ENCODE peak calls at places on chromosomes 12 and 14, in four cellular contexts. G is H1, E is GM12878, Y is K562. T is an unnamed sample.

GRCh38 chr14:51527073-51527472 is 124.6 kb upstream of the FRMD6 start:
- DNase-seq in G (no peak), E (no peak), Y (no peak), T (no peak)

GRCh38 chr14:30375280-30375892 is 183.6 kb upstream of the G2E3 start:
- DNase-seq in G (peak), E (no peak), Y (peak), T (peak)

GRCh38 chr12:128961957-128962356 is 108.7 kb downstream of the GLT1D1 start:
- DNase-seq in G (no peak), E (no peak), Y (no peak), T (no peak)

GRCh38 chr12:98002887-98003493 is 512.4 kb upstream of the TMPO start:
- DNase-seq in G (peak), E (no peak), Y (peak), T (peak)

GRCh38 chr14:29529418-29529817 is 398.2 kb downstream of the PRKD1 start:
- DNase-seq in G (no peak), E (no peak), Y (peak), T (no peak)

GRCh38 chr12:129028824-129029223 is 175.5 kb downstream of the GLT1D1 start:
- DNase-seq in G (no peak), E (no peak), Y (no peak), T (no peak)

GRCh38 chr12:75550401-75550851 is 39.0 kb upstream of the KRR1 start:
- DNase-seq in G (no peak), E (no peak), Y (no peak), T (no peak)

GRCh38 chr14:85471156-85471555 is 58.8 kb upstream of the FLRT2 start:
- DNase-seq in G (no peak), E (no peak), Y (no peak), T (no peak)

GRCh38 chr14:95922080-95922479 is 45.4 kb downstream of the TUNAR start:
- DNase-seq in G (no peak), E (no peak), Y (no peak), T (no peak)
- TF ChIP-seq EGR1 in G (no peak), E (no peak), Y (no peak), T (no peak)

GRCh38 chr14:50395448-50395847 is 1.2 kb downstream of the CDKL1 start:
- DNase-seq in G (no peak), E (no peak), Y (peak), T (no peak)
- TF ChIP-seq EGR1 in G (no peak), E (no peak), Y (no peak), T (no peak)

GRCh38 chr14:104855532-104856090 is 9.5 kb upstream of the CEP170B start:
- DNase-seq in G (no peak), E (no peak), Y (no peak), T (no peak)

GRCh38 chr14:104859900-104860299 is 5.2 kb upstream of the CEP170B start:
- DNase-seq in G (no peak), E (no peak), Y (no peak), T (no peak)

GRCh38 chr14:104858811-104859426 is 6.1 kb upstream of the CEP170B start:
- DNase-seq in G (no peak), E (no peak), Y (no peak), T (no peak)

GRCh38 chr14:104856157-104856868 is 8.8 kb upstream of the CEP170B start:
- DNase-seq in G (no peak), E (no peak), Y (no peak), T (no peak)

GRCh38 chr14:104856869-104857860 is 7.9 kb upstream of the CEP170B start:
- DNase-seq in G (no peak), E (no peak), Y (no peak), T (no peak)
- TF ChIP-seq EGR1 in G (no peak), E (no peak), Y (no peak), T (no peak)

GRCh38 chr12:86711716-86712115 is 455.5 kb upstream of the MGAT4C start:
- DNase-seq in G (no peak), E (no peak), Y (no peak), T (no peak)

GRCh38 chr12:86713121-86713520 is 456.9 kb upstream of the MGAT4C start:
- DNase-seq in G (no peak), E (no peak), Y (no peak), T (no peak)

GRCh38 chr12:86712425-86712843 is 456.2 kb upstream of the MGAT4C start:
- DNase-seq in G (no peak), E (no peak), Y (no peak), T (peak)

DNA sequence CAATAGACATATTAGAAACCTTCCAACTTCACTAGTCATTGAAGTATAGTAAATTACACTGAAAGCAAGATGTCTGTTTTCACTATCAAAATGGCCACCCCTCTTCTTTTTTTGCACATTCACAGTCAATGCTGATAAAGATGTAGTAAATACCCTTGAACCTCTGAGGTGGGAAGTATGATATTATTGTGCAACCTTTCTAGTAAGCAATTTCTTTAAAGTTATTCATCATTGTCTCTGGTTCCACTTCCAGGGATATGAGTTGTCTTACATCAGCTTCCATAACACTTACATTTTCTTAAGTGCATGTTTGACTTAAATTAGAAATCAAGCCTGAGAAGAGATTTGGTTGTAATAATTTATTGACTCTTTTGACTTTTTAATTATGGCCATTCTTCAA is 453.9 kb upstream of the MGAT4C start:
- DNase-seq in G (no peak), E (no peak), Y (no peak), T (no peak)
- TF ChIP-seq EGR1 in G (no peak), E (no peak), Y (no peak), T (no peak)

DNA sequence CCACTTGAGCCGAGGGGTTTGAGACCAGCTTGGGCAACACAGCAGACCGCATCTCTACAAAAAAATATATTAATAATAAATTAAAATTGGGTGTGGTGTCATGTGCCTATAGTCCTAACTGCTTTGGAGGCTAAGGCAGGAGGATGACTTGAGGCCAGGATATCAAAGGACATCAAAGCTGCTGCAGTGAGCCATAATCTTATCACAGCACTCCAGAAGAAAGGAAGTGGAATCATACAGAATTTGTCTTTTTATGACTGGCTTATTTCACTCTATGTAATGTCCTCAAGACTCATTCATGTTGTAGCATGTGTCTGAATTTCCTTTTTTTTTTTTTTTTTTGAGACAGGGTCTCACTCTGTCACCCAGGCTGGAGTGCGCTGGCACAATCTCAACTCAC is 43.9 kb upstream of the NUDT4 start:
- DNase-seq in G (no peak), E (no peak), Y (peak), T (no peak)
- TF ChIP-seq EGR1 in G (no peak), E (no peak), Y (no peak), T (no peak)

DNA sequence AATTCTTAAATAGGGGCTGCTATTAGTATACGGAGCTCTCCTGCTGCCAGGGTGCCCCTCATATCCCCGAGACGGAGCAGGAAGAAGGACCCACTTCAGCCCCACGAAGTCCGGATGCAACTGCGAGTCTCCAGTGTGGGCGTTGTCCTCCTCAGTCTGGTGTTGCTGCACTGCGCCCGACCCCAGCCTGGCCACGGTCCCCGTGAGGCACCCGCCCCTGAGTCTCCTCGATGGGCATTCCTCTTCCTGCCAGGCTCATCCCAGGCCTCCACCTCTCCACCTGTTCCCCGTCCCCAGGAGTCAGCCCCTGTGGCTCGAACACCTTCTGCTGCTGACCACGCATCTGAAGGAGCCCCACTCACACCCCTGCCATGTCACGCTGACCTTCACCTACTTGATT is 68.1 kb upstream of the SFSWAP start:
- DNase-seq in G (no peak), E (no peak), Y (no peak), T (no peak)
- TF ChIP-seq EGR1 in G (no peak), E (no peak), Y (no peak), T (no peak)

GRCh38 chr12:80946591-80946990 is 8.9 kb upstream of the LIN7A start:
- DNase-seq in G (no peak), E (no peak), Y (no peak), T (no peak)
- TF ChIP-seq EGR1 in G (no peak), E (no peak), Y (no peak), T (no peak)